ENCODE peak calls at places on chromosomes 6 and 20, in eight cellular contexts. V, I, Y, U, M, N, P and Q are unnamed samples.

GRCh38 chr6:107489636-107490567 is at the start of gene SOBP:
- DNase-seq in N (no peak), M (peak), P (peak), I (peak), Y (no peak), V (no peak), U (peak), Q (no peak)

GRCh38 chr20:33657704-33658095 is 4.4 kb upstream of the C20orf144 start:
- DNase-seq in U (no peak), N (no peak), V (no peak), P (no peak), I (no peak), Y (no peak), M (no peak), Q (no peak)

GRCh38 chr6:135962731-135963130 is 111.2 kb downstream of the PDE7B start:
- DNase-seq in M (peak), P (peak), N (no peak), I (no peak), V (peak), U (no peak), Y (no peak), Q (no peak)

GRCh38 chr6:113457751-113458150 is 399.4 kb upstream of the MARCKS start:
- DNase-seq in N (no peak), P (no peak), Y (no peak), M (no peak), I (no peak), V (no peak), U (no peak), Q (no peak)

GRCh38 chr6:127547909-127548649 is 28.9 kb upstream of the C6orf58 start:
- DNase-seq in N (peak), U (no peak), P (peak), V (no peak), Y (no peak), M (no peak), I (no peak), Q (no peak)

GRCh38 chr6:12182676-12183075 is 107.5 kb upstream of the EDN1 start:
- DNase-seq in P (peak), U (no peak), I (no peak), N (peak), V (peak), M (no peak), Y (no peak), Q (no peak)

GRCh38 chr20:32179515-32179914 is 28.0 kb downstream of the PLAGL2 start:
- DNase-seq in U (no peak), N (no peak), M (no peak), V (no peak), Y (no peak), I (no peak), P (no peak), Q (no peak)

GRCh38 chr6:160267102-160267501 is 8.5 kb upstream of the SLC22A2 start:
- DNase-seq in M (no peak), U (no peak), I (no peak), V (no peak), N (no peak), P (no peak), Y (no peak), Q (peak)

GRCh38 chr6:4208158-4208557 is 72.8 kb upstream of the ECI2 start:
- DNase-seq in I (no peak), P (no peak), V (no peak), Y (no peak), M (no peak), N (no peak), U (no peak), Q (no peak)

GRCh38 chr20:9235518-9235917 is 166.6 kb downstream of the PLCB4 start:
- DNase-seq in N (peak), V (peak), I (no peak), M (no peak), Y (no peak), U (no peak), P (peak), Q (no peak)

GRCh38 chr20:50957798-50958732 is at the start of gene DPM1:
- DNase-seq in N (peak), P (peak), Y (no peak), V (peak), U (peak), I (peak), M (peak), Q (peak)

GRCh38 chr6:165049362-165049761 is 260.0 kb downstream of the C6orf118 start:
- DNase-seq in P (no peak), M (peak), I (no peak), N (peak), V (no peak), Y (peak), U (no peak), Q (no peak)

GRCh38 chr20:46599227-46599987 is 49.0 kb upstream of the OCSTAMP start:
- DNase-seq in P (no peak), M (no peak), I (no peak), N (no peak), V (no peak), U (no peak), Y (no peak), Q (no peak)

GRCh38 chr20:52410182-52410647 is 218.6 kb upstream of the ZFP64 start:
- DNase-seq in V (no peak), M (peak), P (peak), U (no peak), Y (no peak), N (no peak), I (no peak), Q (no peak)

GRCh38 chr6:121309768-121310473 is 24.4 kb downstream of the TBC1D32 start:
- DNase-seq in U (no peak), V (no peak), M (no peak), Y (no peak), P (peak), I (no peak), N (no peak), Q (no peak)

GRCh38 chr6:49539102-49539501 is 11.4 kb upstream of the C6orf141 start:
- DNase-seq in N (no peak), I (no peak), P (no peak), V (no peak), Y (no peak), U (no peak), M (no peak), Q (no peak)

GRCh38 chr6:56798163-56798562 is 155.5 kb upstream of the DST start:
- DNase-seq in M (no peak), I (no peak), U (no peak), N (peak), Y (no peak), V (peak), P (peak), Q (no peak)

GRCh38 chr6:34486106-34486740 is 20.3 kb downstream of the PACSIN1 start:
- DNase-seq in V (no peak), M (no peak), P (no peak), U (no peak), Y (no peak), I (no peak), N (no peak), Q (no peak)

DNA sequence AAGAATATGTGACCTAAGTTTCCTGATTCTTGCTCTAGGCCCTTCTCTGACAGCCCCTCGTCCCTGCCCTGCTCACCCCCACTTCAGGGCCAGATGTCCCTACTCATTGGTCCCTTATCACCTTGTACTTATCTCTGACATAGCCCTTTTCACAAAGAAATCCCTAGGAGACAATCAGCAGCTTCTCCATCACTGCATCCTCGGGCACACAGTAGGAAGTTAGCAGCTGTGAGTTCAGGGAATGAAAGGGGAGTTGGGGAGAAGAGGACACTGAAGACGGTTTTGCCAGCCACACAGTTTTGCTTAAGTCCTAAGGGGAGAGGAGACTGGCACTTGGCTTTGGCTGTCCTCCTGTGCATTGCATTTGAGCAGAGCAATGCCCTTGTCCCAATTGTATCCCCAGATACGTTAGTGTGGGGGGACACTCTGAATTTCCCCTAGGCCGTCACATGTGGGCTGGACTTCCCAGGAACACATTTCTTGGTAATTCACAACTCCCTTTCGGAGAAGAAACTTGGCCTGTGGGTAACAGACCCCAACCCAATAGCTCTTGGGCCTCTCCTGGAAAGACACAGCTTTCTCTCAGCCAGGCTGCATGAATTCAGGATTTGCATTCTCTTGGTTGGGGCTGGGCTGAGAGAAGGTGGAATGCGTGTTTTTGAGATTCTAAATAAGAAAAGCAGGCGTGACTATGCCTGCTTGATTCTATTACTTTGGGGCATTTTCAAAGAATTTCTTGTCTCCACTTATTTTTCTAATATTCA is 177.6 kb downstream of the UST start:
- DNase-seq in Y (no peak), M (no peak), I (no peak), U (no peak), N (no peak), V (no peak), P (no peak), Q (no peak)
- H3K27ac ChIP-seq in Y (no peak), M (no peak), I (no peak), U (no peak), N (no peak), V (no peak), P (no peak), Q (no peak)

DNA sequence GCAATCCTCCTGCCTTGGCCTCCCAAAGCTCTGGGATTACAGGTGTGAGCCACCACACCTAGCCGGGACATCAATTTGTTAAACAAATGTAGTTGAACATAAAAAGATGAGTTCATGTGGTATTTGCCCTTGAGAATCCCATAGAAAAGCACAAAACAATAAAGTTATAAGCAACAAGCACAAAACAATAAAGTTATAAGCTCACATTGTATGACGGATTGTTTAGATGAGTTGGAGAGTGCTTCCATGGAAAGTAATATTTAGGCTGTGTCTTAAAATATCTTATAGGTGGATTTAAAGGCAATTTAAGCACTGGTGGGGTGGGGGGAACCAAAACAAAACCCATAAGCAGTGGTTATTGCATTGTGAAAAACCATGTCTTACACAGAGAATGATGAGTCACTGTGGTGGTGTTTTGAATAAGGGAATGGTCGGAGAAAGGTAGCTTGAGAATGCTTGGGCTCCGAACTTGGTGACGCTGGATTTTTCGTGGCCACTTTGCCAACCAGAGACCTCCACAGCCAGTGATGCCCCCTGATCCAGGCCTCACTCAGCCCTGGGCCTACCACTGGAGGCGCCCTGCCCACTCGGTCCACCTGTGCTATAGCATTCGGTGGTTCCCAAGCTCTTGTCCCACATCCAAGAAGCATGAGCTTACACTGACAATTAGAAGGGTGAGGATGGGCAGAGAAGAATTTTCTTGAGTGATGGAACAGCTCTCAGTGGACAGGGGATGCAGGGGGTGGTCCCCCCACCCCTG is 256.0 kb downstream of the CDKAL1 start:
- DNase-seq in U (no peak), V (peak), M (no peak), N (no peak), P (no peak), I (no peak), Y (no peak), Q (no peak)
- TF ChIP-seq CTCF in U (no peak), V (no peak), M (no peak), N (no peak), P (no peak), I (no peak), Y (no peak), Q (no peak)

DNA sequence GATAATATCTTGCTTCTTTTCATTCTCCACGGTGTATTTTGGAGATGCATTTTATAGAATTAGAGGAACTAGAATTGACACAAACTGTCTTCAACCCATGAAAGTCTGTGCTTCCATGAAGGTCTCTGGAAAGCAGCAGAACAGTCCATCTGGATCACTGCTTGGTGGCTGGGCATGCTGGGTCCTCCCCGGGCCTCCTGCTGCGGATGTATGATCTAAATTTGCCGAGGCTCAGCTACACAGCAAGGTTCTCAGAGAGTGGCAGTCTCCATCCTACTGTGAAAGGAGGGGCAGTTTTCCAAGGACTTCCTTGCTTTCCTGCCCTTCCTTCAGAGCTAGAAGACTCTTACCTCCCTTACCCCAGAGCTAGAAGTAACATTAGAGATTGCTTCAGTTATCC is 15.1 kb downstream of the PKIG start:
- DNase-seq in N (no peak), M (no peak), Y (no peak), V (no peak), U (no peak), I (no peak), P (no peak), Q (no peak)
- H3K27ac ChIP-seq in N (no peak), M (no peak), Y (no peak), V (no peak), U (peak), I (peak), P (no peak), Q (peak)

GRCh38 chr20:62914436-62914835 is 11.9 kb downstream of the DIDO1 start:
- DNase-seq in Y (no peak), I (no peak), M (no peak), P (no peak), U (no peak), N (no peak), V (no peak), Q (no peak)
- TF ChIP-seq CTCF in Y (no peak), I (no peak), M (no peak), P (no peak), U (no peak), N (no peak), V (no peak), Q (no peak)

GRCh38 chr6:14639983-14640599 is 522.5 kb downstream of the CD83 start:
- DNase-seq in M (no peak), I (no peak), U (no peak), Y (no peak), V (no peak), P (no peak), N (no peak), Q (no peak)

GRCh38 chr6:14642106-14642505 is 524.5 kb downstream of the CD83 start:
- DNase-seq in P (no peak), N (no peak), V (no peak), I (no peak), U (no peak), Y (no peak), M (no peak), Q (no peak)

GRCh38 chr6:14641401-14641800 is 523.8 kb downstream of the CD83 start:
- DNase-seq in Y (no peak), U (no peak), M (no peak), I (no peak), V (no peak), P (no peak), N (no peak), Q (no peak)

GRCh38 chr6:14638932-14639875 is 521.6 kb downstream of the CD83 start:
- DNase-seq in U (peak), Y (no peak), N (peak), I (no peak), V (peak), P (peak), M (no peak), Q (no peak)

GRCh38 chr6:14640631-14641030 is 523.1 kb downstream of the CD83 start:
- DNase-seq in M (no peak), I (no peak), Y (no peak), V (no peak), P (no peak), U (no peak), N (no peak), Q (no peak)
- H3K27ac ChIP-seq in M (no peak), I (no peak), Y (no peak), V (no peak), P (no peak), U (no peak), N (no peak), Q (no peak)

GRCh38 chr6:28281288-28282064 is at the start of gene PGBD1:
- DNase-seq in I (peak), P (peak), U (peak), N (peak), V (peak), Y (peak), M (peak), Q (no peak)

GRCh38 chr6:28282923-28283322 is 1.6 kb downstream of the PGBD1 start:
- DNase-seq in N (no peak), M (no peak), P (peak), V (peak), Y (no peak), U (no peak), I (no peak), Q (no peak)

GRCh38 chr6:28274888-28275287 is 6.5 kb upstream of the PGBD1 start:
- DNase-seq in P (no peak), V (no peak), I (no peak), N (no peak), Y (no peak), U (no peak), M (no peak), Q (no peak)

GRCh38 chr6:28277746-28278145 is 3.6 kb upstream of the PGBD1 start:
- DNase-seq in U (no peak), N (no peak), I (no peak), Y (no peak), M (no peak), P (peak), V (no peak), Q (no peak)

DNA sequence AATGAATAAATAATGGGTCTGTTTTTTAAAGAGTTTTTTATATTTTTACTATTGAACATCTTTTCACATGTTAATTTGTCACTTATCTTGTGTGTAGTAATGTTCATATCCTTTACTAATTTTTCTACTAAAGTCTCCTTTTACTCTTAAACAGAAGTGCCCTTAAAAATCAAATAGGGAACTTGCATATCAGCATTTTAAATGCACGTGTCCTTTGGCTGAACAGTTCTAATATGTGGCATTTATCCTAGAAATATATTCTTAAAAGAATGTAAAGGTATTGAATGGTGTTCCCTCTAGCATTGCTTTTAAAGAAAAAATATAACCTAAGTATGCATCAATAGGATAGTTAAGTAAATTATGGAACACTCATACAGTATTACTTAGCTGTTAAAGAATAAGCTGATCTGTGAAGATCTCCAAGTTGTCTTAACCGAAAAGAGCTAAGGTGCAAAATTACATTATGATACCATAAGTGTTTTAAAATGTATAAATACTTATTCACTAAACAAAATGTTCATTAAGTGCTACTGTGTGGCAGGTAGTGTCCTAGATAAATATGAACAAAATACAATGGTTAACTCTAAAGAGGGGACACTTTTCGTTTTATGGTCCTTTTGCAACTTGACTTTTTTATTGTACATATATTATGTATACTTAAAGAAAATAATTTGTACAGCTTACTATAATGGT is 631 bp upstream of the PGBD1 start:
- DNase-seq in N (no peak), Y (no peak), P (no peak), M (no peak), V (no peak), I (no peak), U (no peak), Q (no peak)
- TF ChIP-seq CTCF in N (no peak), Y (no peak), P (no peak), M (no peak), V (no peak), I (no peak), U (no peak), Q (no peak)

GRCh38 chr6:109295766-109296156 is 86.5 kb downstream of the CD164 start:
- DNase-seq in M (no peak), N (no peak), Y (no peak), I (no peak), P (no peak), V (no peak), U (no peak), Q (no peak)
- H3K27ac ChIP-seq in M (no peak), N (no peak), Y (no peak), I (no peak), P (no peak), V (no peak), U (peak), Q (no peak)

DNA sequence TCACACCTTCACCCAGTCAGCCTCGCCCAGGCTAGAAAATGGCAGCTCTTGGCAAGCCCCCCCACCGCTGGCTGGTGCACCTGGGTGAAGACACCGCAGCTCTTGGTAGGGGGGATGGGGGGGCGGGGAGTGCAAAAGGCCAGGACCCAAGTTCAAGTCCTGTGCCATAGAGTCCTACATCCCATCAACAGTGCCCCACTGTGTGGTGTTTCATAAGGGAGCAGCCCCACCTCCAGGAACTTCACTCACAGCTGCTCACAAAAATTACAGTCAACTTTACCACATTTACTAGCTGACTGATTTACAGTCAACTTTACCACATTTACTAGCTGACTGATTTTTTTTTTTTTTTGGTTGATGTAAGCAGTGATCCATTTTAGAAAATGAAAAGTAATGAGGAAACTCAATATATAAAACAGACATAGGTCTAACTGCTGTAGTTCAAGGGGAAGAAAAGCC is 209.0 kb upstream of the SNX9 start:
- DNase-seq in Y (no peak), P (peak), V (no peak), N (peak), M (no peak), I (no peak), U (peak), Q (no peak)
- TF ChIP-seq CTCF in Y (no peak), P (no peak), V (no peak), N (peak), M (no peak), I (no peak), U (no peak), Q (no peak)